ENCODE peak calls at places on chromosomes 5 and 9, in six cellular contexts. One of them, this sample, is unnamed.

GRCh38 chr5:58974601-58975000 is 391.7 kb downstream of the RAB3C start:
- DNase-seq in memory B cell: no peak
- DNase-seq in GM23338: no peak
- DNase-seq in A549: no peak
- DNase-seq in HFF-Myc: no peak
- DNase-seq in sigmoid colon: no peak
- DNase-seq in this sample: no peak

GRCh38 chr9:30670805-30671562 is 1713.5 kb upstream of the ACO1 start:
- DNase-seq in memory B cell: no peak
- DNase-seq in GM23338: no peak
- DNase-seq in A549: no peak
- DNase-seq in HFF-Myc: no peak
- DNase-seq in sigmoid colon: no peak
- DNase-seq in this sample: no peak

GRCh38 chr5:107887181-107887580 is 216.4 kb upstream of the EFNA5 start:
- DNase-seq in memory B cell: no peak
- DNase-seq in GM23338: no peak
- DNase-seq in A549: no peak
- DNase-seq in HFF-Myc: no peak
- DNase-seq in sigmoid colon: no peak
- DNase-seq in this sample: no peak

GRCh38 chr9:82382887-82383616 is 394.5 kb downstream of the SPATA31D1 start:
- DNase-seq in memory B cell: no peak
- DNase-seq in GM23338: peak; percentile 78
- DNase-seq in A549: no peak
- DNase-seq in HFF-Myc: no peak
- DNase-seq in sigmoid colon: no peak
- DNase-seq in this sample: no peak

GRCh38 chr5:35031276-35031675 is 16.5 kb downstream of the AGXT2 start:
- DNase-seq in memory B cell: no peak
- DNase-seq in GM23338: peak; percentile 35
- DNase-seq in A549: no peak
- DNase-seq in HFF-Myc: peak; percentile 29
- DNase-seq in sigmoid colon: no peak
- DNase-seq in this sample: no peak

GRCh38 chr5:59724482-59725392 is 168.8 kb downstream of the PDE4D start:
- DNase-seq in memory B cell: peak; percentile 23
- DNase-seq in GM23338: peak; percentile 76
- DNase-seq in A549: peak; percentile 66
- DNase-seq in HFF-Myc: no peak
- DNase-seq in sigmoid colon: no peak
- DNase-seq in this sample: peak; percentile 38

GRCh38 chr5:1720396-1721110 is 79.1 kb downstream of the MRPL36 start:
- DNase-seq in memory B cell: no peak
- DNase-seq in GM23338: no peak
- DNase-seq in A549: no peak
- DNase-seq in HFF-Myc: no peak
- DNase-seq in sigmoid colon: no peak
- DNase-seq in this sample: peak; percentile 8

GRCh38 chr9:136133191-136133958 is 14.7 kb upstream of the TMEM250 start:
- DNase-seq in memory B cell: peak; percentile 46
- DNase-seq in GM23338: peak; percentile 87
- DNase-seq in A549: no peak
- DNase-seq in HFF-Myc: no peak
- DNase-seq in sigmoid colon: no peak
- DNase-seq in this sample: peak; percentile 82

GRCh38 chr9:105076729-105077128 is 148.8 kb upstream of the ABCA1 start:
- DNase-seq in memory B cell: no peak
- DNase-seq in GM23338: no peak
- DNase-seq in A549: no peak
- DNase-seq in HFF-Myc: no peak
- DNase-seq in sigmoid colon: no peak
- DNase-seq in this sample: no peak

GRCh38 chr9:84751921-84752320 is 82.4 kb downstream of the NTRK2 start:
- DNase-seq in memory B cell: no peak
- DNase-seq in GM23338: no peak
- DNase-seq in A549: no peak
- DNase-seq in HFF-Myc: no peak
- DNase-seq in sigmoid colon: no peak
- DNase-seq in this sample: no peak

GRCh38 chr9:134626576-134627416 is 14.8 kb upstream of the COL5A1 start:
- DNase-seq in memory B cell: no peak
- DNase-seq in GM23338: no peak
- DNase-seq in A549: no peak
- DNase-seq in HFF-Myc: no peak
- DNase-seq in sigmoid colon: peak; percentile 50
- DNase-seq in this sample: peak; percentile 31

GRCh38 chr5:77367733-77368132 is 124.4 kb downstream of the WDR41 start:
- DNase-seq in memory B cell: no peak
- DNase-seq in GM23338: no peak
- DNase-seq in A549: peak; percentile 13
- DNase-seq in HFF-Myc: no peak
- DNase-seq in sigmoid colon: no peak
- DNase-seq in this sample: no peak

GRCh38 chr5:132253452-132254320 is 3.8 kb upstream of the PDLIM4 start:
- DNase-seq in memory B cell: no peak
- DNase-seq in GM23338: no peak
- DNase-seq in A549: no peak
- DNase-seq in HFF-Myc: no peak
- DNase-seq in sigmoid colon: peak; percentile 68
- DNase-seq in this sample: peak; percentile 25

GRCh38 chr9:128992995-128993394 is 35.1 kb downstream of the SH3GLB2 start:
- DNase-seq in memory B cell: no peak
- DNase-seq in GM23338: peak; percentile 65
- DNase-seq in A549: peak; percentile 43
- DNase-seq in HFF-Myc: no peak
- DNase-seq in sigmoid colon: no peak
- DNase-seq in this sample: peak; percentile 52

GRCh38 chr5:143031781-143032724 is 261.9 kb downstream of the ARHGAP26 start:
- DNase-seq in memory B cell: no peak
- DNase-seq in GM23338: no peak
- DNase-seq in A549: no peak
- DNase-seq in HFF-Myc: no peak
- DNase-seq in sigmoid colon: no peak
- DNase-seq in this sample: no peak

GRCh38 chr9:37187269-37187668 is 66.9 kb downstream of the ZCCHC7 start:
- DNase-seq in memory B cell: no peak
- DNase-seq in GM23338: no peak
- DNase-seq in A549: no peak
- DNase-seq in HFF-Myc: no peak
- DNase-seq in sigmoid colon: no peak
- DNase-seq in this sample: no peak

GRCh38 chr9:137607141-137607857 is 1.8 kb downstream of the ARRDC1 start:
- DNase-seq in memory B cell: no peak
- DNase-seq in GM23338: no peak
- DNase-seq in A549: no peak
- DNase-seq in HFF-Myc: no peak
- DNase-seq in sigmoid colon: no peak
- DNase-seq in this sample: no peak

GRCh38 chr5:150801117-150801927 is 22.8 kb downstream of the SMIM3 start:
- DNase-seq in memory B cell: no peak
- DNase-seq in GM23338: peak; percentile 86
- DNase-seq in A549: peak; percentile 71
- DNase-seq in HFF-Myc: no peak
- DNase-seq in sigmoid colon: no peak
- DNase-seq in this sample: peak; percentile 74

GRCh38 chr9:87531370-87532295 is 34.0 kb downstream of the DAPK1 start:
- DNase-seq in memory B cell: no peak
- DNase-seq in GM23338: no peak
- DNase-seq in A549: no peak
- DNase-seq in HFF-Myc: no peak
- DNase-seq in sigmoid colon: no peak
- DNase-seq in this sample: peak; percentile 12

This sample was measured in H9.